ENCODE peak calls at places on chromosomes 16 and 17, in six cellular contexts. One of them, this sample, is unnamed.

GRCh38 chr16:89693289-89693731 is 6.8 kb downstream of the CDK10 start:
- DNase-seq in stomach: no peak
- DNase-seq in breast epithelium: no peak
- DNase-seq in endothelial cell of umbilical vein: no peak
- DNase-seq in body of pancreas: no peak
- DNase-seq in uterus: no peak
- DNase-seq in this sample: no peak

GRCh38 chr16:10181196-10182162 is 749 bp downstream of the GRIN2A start:
- DNase-seq in stomach: peak; percentile 71
- DNase-seq in breast epithelium: peak; percentile 65
- DNase-seq in endothelial cell of umbilical vein: peak; percentile 35
- DNase-seq in body of pancreas: peak; percentile 63
- DNase-seq in uterus: peak; percentile 60
- DNase-seq in this sample: peak; percentile 67

GRCh38 chr17:54992797-54993639 is 24.5 kb downstream of the STXBP4 start:
- DNase-seq in stomach: no peak
- DNase-seq in breast epithelium: no peak
- DNase-seq in endothelial cell of umbilical vein: peak; percentile 43
- DNase-seq in body of pancreas: no peak
- DNase-seq in uterus: no peak
- DNase-seq in this sample: no peak

GRCh38 chr17:18015603-18016002 is 23.4 kb downstream of the ATPAF2 start:
- DNase-seq in stomach: no peak
- DNase-seq in breast epithelium: no peak
- DNase-seq in endothelial cell of umbilical vein: no peak
- DNase-seq in body of pancreas: no peak
- DNase-seq in uterus: no peak
- DNase-seq in this sample: no peak

GRCh38 chr17:81164464-81165245 is 652 bp upstream of the PVALEF start:
- DNase-seq in stomach: peak; percentile 53
- DNase-seq in breast epithelium: no peak
- DNase-seq in endothelial cell of umbilical vein: no peak
- DNase-seq in body of pancreas: peak; percentile 85
- DNase-seq in uterus: no peak
- DNase-seq in this sample: no peak

GRCh38 chr17:36616391-36617029 is 15.1 kb downstream of the MRM1 start:
- DNase-seq in stomach: no peak
- DNase-seq in breast epithelium: no peak
- DNase-seq in endothelial cell of umbilical vein: no peak
- DNase-seq in body of pancreas: no peak
- DNase-seq in uterus: no peak
- DNase-seq in this sample: no peak

GRCh38 chr17:73765824-73766563 is 121.7 kb upstream of the SDK2 start:
- DNase-seq in stomach: no peak
- DNase-seq in breast epithelium: no peak
- DNase-seq in endothelial cell of umbilical vein: no peak
- DNase-seq in body of pancreas: no peak
- DNase-seq in uterus: no peak
- DNase-seq in this sample: no peak

GRCh38 chr16:68230956-68231355 is 5.0 kb downstream of the ESRP2 start:
- DNase-seq in stomach: no peak
- DNase-seq in breast epithelium: no peak
- DNase-seq in endothelial cell of umbilical vein: no peak
- DNase-seq in body of pancreas: no peak
- DNase-seq in uterus: no peak
- DNase-seq in this sample: peak; percentile 47

GRCh38 chr17:63436523-63437110 is 9.5 kb downstream of the CYB561 start:
- DNase-seq in stomach: peak; percentile 63
- DNase-seq in breast epithelium: no peak
- DNase-seq in endothelial cell of umbilical vein: peak; percentile 27
- DNase-seq in body of pancreas: peak; percentile 80
- DNase-seq in uterus: no peak
- DNase-seq in this sample: peak; percentile 56

GRCh38 chr17:19369107-19369778 is 6.7 kb upstream of the B9D1 start:
- DNase-seq in stomach: no peak
- DNase-seq in breast epithelium: no peak
- DNase-seq in endothelial cell of umbilical vein: no peak
- DNase-seq in body of pancreas: peak; percentile 6
- DNase-seq in uterus: no peak
- DNase-seq in this sample: no peak

GRCh38 chr16:17827313-17827712 is 356.6 kb upstream of the XYLT1 start:
- DNase-seq in stomach: no peak
- DNase-seq in breast epithelium: no peak
- DNase-seq in endothelial cell of umbilical vein: no peak
- DNase-seq in body of pancreas: no peak
- DNase-seq in uterus: no peak
- DNase-seq in this sample: no peak

GRCh38 chr16:71436473-71436872 is 5.4 kb downstream of the TLE7 start:
- DNase-seq in stomach: peak; percentile 21
- DNase-seq in breast epithelium: no peak
- DNase-seq in endothelial cell of umbilical vein: no peak
- DNase-seq in body of pancreas: no peak
- DNase-seq in uterus: no peak
- DNase-seq in this sample: no peak

GRCh38 chr17:13788385-13788784 is 186.7 kb upstream of the HS3ST3A1 start:
- DNase-seq in stomach: no peak
- DNase-seq in breast epithelium: no peak
- DNase-seq in endothelial cell of umbilical vein: no peak
- DNase-seq in body of pancreas: no peak
- DNase-seq in uterus: no peak
- DNase-seq in this sample: no peak

GRCh38 chr16:1781758-1782407 is 488 bp downstream of the SPSB3 start:
- DNase-seq in stomach: no peak
- DNase-seq in breast epithelium: no peak
- DNase-seq in endothelial cell of umbilical vein: peak; percentile 26
- DNase-seq in body of pancreas: peak; percentile 48
- DNase-seq in uterus: peak; percentile 33
- DNase-seq in this sample: peak; percentile 62

GRCh38 chr16:31453255-31454204 is 5.8 kb upstream of the ARMC5 start:
- DNase-seq in stomach: no peak
- DNase-seq in breast epithelium: no peak
- DNase-seq in endothelial cell of umbilical vein: no peak
- DNase-seq in body of pancreas: no peak
- DNase-seq in uterus: peak; percentile 52
- DNase-seq in this sample: no peak

GRCh38 chr16:88681709-88682451 is 4.4 kb downstream of the SNAI3 start:
- DNase-seq in stomach: peak; percentile 69
- DNase-seq in breast epithelium: no peak
- DNase-seq in endothelial cell of umbilical vein: no peak
- DNase-seq in body of pancreas: no peak
- DNase-seq in uterus: no peak
- DNase-seq in this sample: no peak

GRCh38 chr16:78566397-78567073 is 467.1 kb downstream of the WWOX start:
- DNase-seq in stomach: no peak
- DNase-seq in breast epithelium: no peak
- DNase-seq in endothelial cell of umbilical vein: no peak
- DNase-seq in body of pancreas: no peak
- DNase-seq in uterus: no peak
- DNase-seq in this sample: no peak

GRCh38 chr17:41284546-41284945 is 9.0 kb downstream of the KRTAP9-7 start:
- DNase-seq in stomach: no peak
- DNase-seq in breast epithelium: no peak
- DNase-seq in endothelial cell of umbilical vein: peak; percentile 0
- DNase-seq in body of pancreas: no peak
- DNase-seq in uterus: no peak
- DNase-seq in this sample: no peak

GRCh38 chr17:41982026-41982989 is 15.7 kb downstream of the CNP start:
- DNase-seq in stomach: no peak
- DNase-seq in breast epithelium: no peak
- DNase-seq in endothelial cell of umbilical vein: no peak
- DNase-seq in body of pancreas: no peak
- DNase-seq in uterus: no peak
- DNase-seq in this sample: no peak

GRCh38 chr17:43766413-43767052 is 7.9 kb upstream of the SOST start:
- DNase-seq in stomach: peak; percentile 71
- DNase-seq in breast epithelium: peak; percentile 69
- DNase-seq in endothelial cell of umbilical vein: peak; percentile 56
- DNase-seq in body of pancreas: peak; percentile 61
- DNase-seq in uterus: peak; percentile 50
- DNase-seq in this sample: no peak

GRCh38 chr16:80824623-80825364 is 20.4 kb upstream of the CDYL2 start:
- DNase-seq in stomach: peak; percentile 39
- DNase-seq in breast epithelium: no peak
- DNase-seq in endothelial cell of umbilical vein: peak; percentile 79
- DNase-seq in body of pancreas: peak; percentile 46
- DNase-seq in uterus: no peak
- DNase-seq in this sample: no peak

GRCh38 chr16:65002265-65002664 is 119.6 kb downstream of the CDH11 start:
- DNase-seq in stomach: no peak
- DNase-seq in breast epithelium: no peak
- DNase-seq in endothelial cell of umbilical vein: peak; percentile 91
- DNase-seq in body of pancreas: no peak
- DNase-seq in uterus: no peak
- DNase-seq in this sample: no peak

GRCh38 chr17:2949469-2950044 is 113.8 kb downstream of the OR1D5 start:
- DNase-seq in stomach: peak; percentile 82
- DNase-seq in breast epithelium: peak; percentile 48
- DNase-seq in endothelial cell of umbilical vein: no peak
- DNase-seq in body of pancreas: peak; percentile 89
- DNase-seq in uterus: no peak
- DNase-seq in this sample: peak; percentile 24

GRCh38 chr17:72587773-72588511 is 467.1 kb downstream of the SOX9 start:
- DNase-seq in stomach: no peak
- DNase-seq in breast epithelium: no peak
- DNase-seq in endothelial cell of umbilical vein: no peak
- DNase-seq in body of pancreas: peak; percentile 45
- DNase-seq in uterus: no peak
- DNase-seq in this sample: no peak

GRCh38 chr17:73536700-73537680 is 107.3 kb downstream of the SDK2 start:
- DNase-seq in stomach: no peak
- DNase-seq in breast epithelium: no peak
- DNase-seq in endothelial cell of umbilical vein: no peak
- DNase-seq in body of pancreas: no peak
- DNase-seq in uterus: no peak
- DNase-seq in this sample: no peak

GRCh38 chr16:28168991-28169554 is 42.7 kb downstream of the XPO6 start:
- DNase-seq in stomach: no peak
- DNase-seq in breast epithelium: no peak
- DNase-seq in endothelial cell of umbilical vein: no peak
- DNase-seq in body of pancreas: no peak
- DNase-seq in uterus: no peak
- DNase-seq in this sample: no peak

GRCh38 chr17:81419886-81420768 is 24.9 kb downstream of the BAHCC1 start:
- DNase-seq in stomach: peak; percentile 58
- DNase-seq in breast epithelium: no peak
- DNase-seq in endothelial cell of umbilical vein: no peak
- DNase-seq in body of pancreas: peak; percentile 59
- DNase-seq in uterus: peak; percentile 66
- DNase-seq in this sample: no peak

GRCh38 chr16:17312100-17312732 is 158.5 kb downstream of the XYLT1 start:
- DNase-seq in stomach: peak; percentile 70
- DNase-seq in breast epithelium: peak; percentile 71
- DNase-seq in endothelial cell of umbilical vein: no peak
- DNase-seq in body of pancreas: peak; percentile 89
- DNase-seq in uterus: no peak
- DNase-seq in this sample: no peak

GRCh38 chr17:31573861-31574260 is 182.4 kb downstream of the RAB11FIP4 start:
- DNase-seq in stomach: no peak
- DNase-seq in breast epithelium: peak; percentile 55
- DNase-seq in endothelial cell of umbilical vein: no peak
- DNase-seq in body of pancreas: peak; percentile 52
- DNase-seq in uterus: no peak
- DNase-seq in this sample: no peak

GRCh38 chr17:44859701-44860100 is 12.0 kb downstream of the HIGD1B start:
- DNase-seq in stomach: no peak
- DNase-seq in breast epithelium: no peak
- DNase-seq in endothelial cell of umbilical vein: no peak
- DNase-seq in body of pancreas: no peak
- DNase-seq in uterus: no peak
- DNase-seq in this sample: no peak
- TF ChIP-seq POLR2A in stomach: no peak
- TF ChIP-seq POLR2A in breast epithelium: no peak
- TF ChIP-seq POLR2A in endothelial cell of umbilical vein: no peak
- TF ChIP-seq POLR2A in body of pancreas: no peak
- TF ChIP-seq POLR2A in uterus: no peak
- TF ChIP-seq POLR2A in this sample: no peak

DNA sequence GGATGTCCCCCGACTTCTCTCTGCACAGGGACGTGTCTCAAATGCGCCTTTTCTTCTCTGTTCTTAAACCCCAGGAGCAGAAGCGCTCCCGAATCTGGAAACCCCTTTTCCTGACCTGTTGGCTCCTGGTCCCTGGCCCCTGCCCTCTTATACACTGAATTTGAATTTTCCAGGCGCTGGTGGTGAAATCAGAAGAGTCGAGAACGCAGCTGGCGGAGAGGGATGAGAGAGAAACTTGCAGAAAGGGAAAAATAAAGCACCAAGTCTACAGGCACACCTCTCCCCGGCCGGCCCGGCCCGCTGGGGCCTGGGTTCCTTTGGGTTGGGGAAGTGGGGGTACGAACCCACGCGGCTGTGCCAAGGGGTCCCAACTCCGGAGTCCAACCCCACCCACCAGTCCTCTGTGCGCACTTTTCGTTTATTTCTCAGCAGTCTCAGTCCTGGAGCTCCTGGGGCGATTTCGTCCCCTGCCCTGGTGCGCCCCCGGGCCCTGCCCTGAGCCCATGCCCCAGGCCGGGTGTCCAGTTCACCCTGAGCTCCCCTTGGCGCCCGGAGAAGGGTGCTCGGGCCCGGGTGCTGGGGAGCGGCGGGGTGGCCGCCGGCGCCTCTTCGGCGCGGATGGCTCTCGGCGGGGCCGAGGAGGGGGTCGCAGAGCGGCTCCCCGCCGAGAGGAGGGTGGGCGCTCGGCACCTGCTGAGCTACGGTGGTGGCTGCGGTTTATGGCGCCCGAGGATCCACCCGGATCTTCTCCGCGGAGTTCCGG is 15.5 kb upstream of the CBX8 start:
- DNase-seq in stomach: no peak
- DNase-seq in breast epithelium: no peak
- DNase-seq in endothelial cell of umbilical vein: no peak
- DNase-seq in body of pancreas: no peak
- DNase-seq in uterus: no peak
- DNase-seq in this sample: no peak
- H3K27me3 ChIP-seq in stomach: peaks cover 63% of the 10 kb centered on the region
- H3K27me3 ChIP-seq in breast epithelium: peaks cover 28% of the 10 kb centered on the region
- H3K27me3 ChIP-seq in endothelial cell of umbilical vein: peaks cover 81% of the 10 kb centered on the region
- H3K27me3 ChIP-seq in body of pancreas: peaks cover 3% of the 10 kb centered on the region
- H3K27me3 ChIP-seq in uterus: peaks cover 62% of the 10 kb centered on the region
- H3K27me3 ChIP-seq in this sample: peaks cover 22% of the 10 kb centered on the region

GRCh38 chr17:7589204-7589868 is 558 bp downstream of the SOX15 start:
- DNase-seq in stomach: peak; percentile 86
- DNase-seq in breast epithelium: peak; percentile 82
- DNase-seq in endothelial cell of umbilical vein: peak; percentile 78
- DNase-seq in body of pancreas: peak; percentile 85
- DNase-seq in uterus: peak; percentile 88
- DNase-seq in this sample: peak; percentile 80
- TF ChIP-seq POLR2A in stomach: no peak
- TF ChIP-seq POLR2A in breast epithelium: no peak
- TF ChIP-seq POLR2A in endothelial cell of umbilical vein: no peak
- TF ChIP-seq POLR2A in body of pancreas: no peak
- TF ChIP-seq POLR2A in uterus: peak; percentile 51
- TF ChIP-seq POLR2A in this sample: no peak

DNA sequence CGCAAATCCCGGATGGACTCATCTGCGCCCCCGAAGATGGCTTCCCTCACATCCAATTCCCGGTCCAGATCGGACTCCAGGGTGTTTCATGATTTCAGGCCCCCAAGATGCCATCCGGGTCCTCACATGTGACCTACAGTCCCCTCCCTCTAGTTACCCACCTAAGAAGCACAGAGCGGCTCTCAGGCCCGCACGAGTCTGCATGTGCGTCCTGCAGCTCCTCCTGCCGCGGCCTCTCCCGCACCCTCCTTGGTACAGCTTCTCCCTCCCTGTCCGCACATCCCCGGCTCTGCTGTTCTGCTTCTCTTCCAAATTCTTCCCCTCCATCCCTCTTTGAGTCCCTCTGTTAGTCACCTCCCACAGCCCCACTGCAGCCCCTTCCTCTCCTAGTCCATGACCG is 231.2 kb downstream of the RBFOX3 start:
- DNase-seq in stomach: no peak
- DNase-seq in breast epithelium: no peak
- DNase-seq in endothelial cell of umbilical vein: no peak
- DNase-seq in body of pancreas: no peak
- DNase-seq in uterus: no peak
- DNase-seq in this sample: no peak
- H3K27me3 ChIP-seq in stomach: no peaks in the 10 kb centered on the region
- H3K27me3 ChIP-seq in breast epithelium: no peaks in the 10 kb centered on the region
- H3K27me3 ChIP-seq in endothelial cell of umbilical vein: no peaks in the 10 kb centered on the region
- H3K27me3 ChIP-seq in body of pancreas: no peaks in the 10 kb centered on the region
- H3K27me3 ChIP-seq in uterus: no peaks in the 10 kb centered on the region
- H3K27me3 ChIP-seq in this sample: no peaks in the 10 kb centered on the region

This sample was measured in right lobe of liver.